ENCODE peak calls at places on chromosome 10, in nine cellular contexts. One of them, this sample, is unnamed.

GRCh38 chr10:59387951-59388431 is 25.6 kb upstream of the FAM13C start:
- DNase-seq in activated naive CD4-positive, alpha-beta T cell treated with Interleukin-2 at 50 U/mL for 16 hours: no peak
- DNase-seq in activated effector memory CD4-positive, alpha-beta T cell treated with anti-CD3 and anti-CD28 coated beads, Interleukin-2, amount 50 U/mL, for 16 hours: no peak
- DNase-seq in ACHN: peak
- DNase-seq in central memory CD4-positive, alpha-beta T cell: no peak
- DNase-seq in sciatic nerve: no peak
- DNase-seq in HCT116: no peak
- DNase-seq in type B pancreatic cell: no peak
- DNase-seq in adrenal gland: peak
- DNase-seq in this sample: no peak

GRCh38 chr10:33084388-33084896 is 126.4 kb upstream of the ITGB1 start:
- DNase-seq in adrenal gland: no peak
- DNase-seq in ACHN: no peak
- DNase-seq in activated effector memory CD4-positive, alpha-beta T cell treated with anti-CD3 and anti-CD28 coated beads, Interleukin-2, amount 50 U/mL, for 16 hours: no peak
- DNase-seq in activated naive CD4-positive, alpha-beta T cell treated with Interleukin-2 at 50 U/mL for 16 hours: no peak
- DNase-seq in sciatic nerve: no peak
- DNase-seq in type B pancreatic cell: no peak
- DNase-seq in HCT116: no peak
- DNase-seq in central memory CD4-positive, alpha-beta T cell: no peak
- DNase-seq in this sample: no peak

GRCh38 chr10:66928000-66928770 is 2.3 kb downstream of the LRRTM3 start:
- DNase-seq in ACHN: no peak
- DNase-seq in type B pancreatic cell: no peak
- DNase-seq in sciatic nerve: peak
- DNase-seq in HCT116: no peak
- DNase-seq in central memory CD4-positive, alpha-beta T cell: no peak
- DNase-seq in activated effector memory CD4-positive, alpha-beta T cell treated with anti-CD3 and anti-CD28 coated beads, Interleukin-2, amount 50 U/mL, for 16 hours: no peak
- DNase-seq in adrenal gland: peak
- DNase-seq in activated naive CD4-positive, alpha-beta T cell treated with Interleukin-2 at 50 U/mL for 16 hours: no peak
- DNase-seq in this sample: no peak

GRCh38 chr10:96532523-96532922 is 18.8 kb upstream of the TLL2 start:
- DNase-seq in activated naive CD4-positive, alpha-beta T cell treated with Interleukin-2 at 50 U/mL for 16 hours: no peak
- DNase-seq in adrenal gland: no peak
- DNase-seq in type B pancreatic cell: no peak
- DNase-seq in ACHN: no peak
- DNase-seq in central memory CD4-positive, alpha-beta T cell: no peak
- DNase-seq in HCT116: no peak
- DNase-seq in activated effector memory CD4-positive, alpha-beta T cell treated with anti-CD3 and anti-CD28 coated beads, Interleukin-2, amount 50 U/mL, for 16 hours: no peak
- DNase-seq in sciatic nerve: no peak
- DNase-seq in this sample: no peak

GRCh38 chr10:98328163-98328562 is 60.2 kb upstream of the LOXL4 start:
- DNase-seq in activated effector memory CD4-positive, alpha-beta T cell treated with anti-CD3 and anti-CD28 coated beads, Interleukin-2, amount 50 U/mL, for 16 hours: no peak
- DNase-seq in central memory CD4-positive, alpha-beta T cell: no peak
- DNase-seq in HCT116: no peak
- DNase-seq in activated naive CD4-positive, alpha-beta T cell treated with Interleukin-2 at 50 U/mL for 16 hours: no peak
- DNase-seq in sciatic nerve: no peak
- DNase-seq in type B pancreatic cell: no peak
- DNase-seq in ACHN: no peak
- DNase-seq in adrenal gland: no peak
- DNase-seq in this sample: no peak

GRCh38 chr10:44981172-44982113 is 2.8 kb upstream of the DEPP1 start:
- DNase-seq in central memory CD4-positive, alpha-beta T cell: no peak
- DNase-seq in activated effector memory CD4-positive, alpha-beta T cell treated with anti-CD3 and anti-CD28 coated beads, Interleukin-2, amount 50 U/mL, for 16 hours: no peak
- DNase-seq in adrenal gland: peak
- DNase-seq in HCT116: peak
- DNase-seq in type B pancreatic cell: no peak
- DNase-seq in sciatic nerve: peak
- DNase-seq in ACHN: peak
- DNase-seq in activated naive CD4-positive, alpha-beta T cell treated with Interleukin-2 at 50 U/mL for 16 hours: no peak
- DNase-seq in this sample: no peak

GRCh38 chr10:75876710-75877109 is 445.3 kb downstream of the LRMDA start:
- DNase-seq in HCT116: no peak
- DNase-seq in sciatic nerve: no peak
- DNase-seq in central memory CD4-positive, alpha-beta T cell: no peak
- DNase-seq in activated effector memory CD4-positive, alpha-beta T cell treated with anti-CD3 and anti-CD28 coated beads, Interleukin-2, amount 50 U/mL, for 16 hours: no peak
- DNase-seq in activated naive CD4-positive, alpha-beta T cell treated with Interleukin-2 at 50 U/mL for 16 hours: no peak
- DNase-seq in type B pancreatic cell: no peak
- DNase-seq in ACHN: no peak
- DNase-seq in adrenal gland: no peak
- DNase-seq in this sample: no peak

GRCh38 chr10:44382131-44382858 is 2.6 kb downstream of the CXCL12 start:
- DNase-seq in type B pancreatic cell: peak
- DNase-seq in HCT116: no peak
- DNase-seq in activated naive CD4-positive, alpha-beta T cell treated with Interleukin-2 at 50 U/mL for 16 hours: no peak
- DNase-seq in adrenal gland: peak
- DNase-seq in sciatic nerve: peak
- DNase-seq in ACHN: no peak
- DNase-seq in central memory CD4-positive, alpha-beta T cell: no peak
- DNase-seq in activated effector memory CD4-positive, alpha-beta T cell treated with anti-CD3 and anti-CD28 coated beads, Interleukin-2, amount 50 U/mL, for 16 hours: peak
- DNase-seq in this sample: no peak

GRCh38 chr10:33653584-33654367 is 319.3 kb upstream of the NRP1 start:
- DNase-seq in type B pancreatic cell: no peak
- DNase-seq in central memory CD4-positive, alpha-beta T cell: no peak
- DNase-seq in ACHN: no peak
- DNase-seq in HCT116: no peak
- DNase-seq in adrenal gland: no peak
- DNase-seq in activated naive CD4-positive, alpha-beta T cell treated with Interleukin-2 at 50 U/mL for 16 hours: no peak
- DNase-seq in sciatic nerve: no peak
- DNase-seq in activated effector memory CD4-positive, alpha-beta T cell treated with anti-CD3 and anti-CD28 coated beads, Interleukin-2, amount 50 U/mL, for 16 hours: no peak
- DNase-seq in this sample: no peak

GRCh38 chr10:48306870-48307531 is 524 bp downstream of the MAPK8 start:
- DNase-seq in sciatic nerve: peak
- DNase-seq in central memory CD4-positive, alpha-beta T cell: no peak
- DNase-seq in adrenal gland: peak
- DNase-seq in activated naive CD4-positive, alpha-beta T cell treated with Interleukin-2 at 50 U/mL for 16 hours: peak
- DNase-seq in HCT116: no peak
- DNase-seq in type B pancreatic cell: peak
- DNase-seq in ACHN: peak
- DNase-seq in activated effector memory CD4-positive, alpha-beta T cell treated with anti-CD3 and anti-CD28 coated beads, Interleukin-2, amount 50 U/mL, for 16 hours: peak
- DNase-seq in this sample: peak

GRCh38 chr10:6348091-6348862 is 145.5 kb downstream of the PFKFB3 start:
- DNase-seq in activated effector memory CD4-positive, alpha-beta T cell treated with anti-CD3 and anti-CD28 coated beads, Interleukin-2, amount 50 U/mL, for 16 hours: peak
- DNase-seq in ACHN: no peak
- DNase-seq in central memory CD4-positive, alpha-beta T cell: peak
- DNase-seq in type B pancreatic cell: no peak
- DNase-seq in HCT116: no peak
- DNase-seq in activated naive CD4-positive, alpha-beta T cell treated with Interleukin-2 at 50 U/mL for 16 hours: peak
- DNase-seq in sciatic nerve: no peak
- DNase-seq in adrenal gland: peak
- DNase-seq in this sample: peak

GRCh38 chr10:9299966-9300365 is 1245.5 kb downstream of the GATA3 start:
- DNase-seq in activated effector memory CD4-positive, alpha-beta T cell treated with anti-CD3 and anti-CD28 coated beads, Interleukin-2, amount 50 U/mL, for 16 hours: no peak
- DNase-seq in type B pancreatic cell: no peak
- DNase-seq in activated naive CD4-positive, alpha-beta T cell treated with Interleukin-2 at 50 U/mL for 16 hours: no peak
- DNase-seq in adrenal gland: no peak
- DNase-seq in HCT116: no peak
- DNase-seq in central memory CD4-positive, alpha-beta T cell: no peak
- DNase-seq in sciatic nerve: no peak
- DNase-seq in ACHN: no peak
- DNase-seq in this sample: no peak

GRCh38 chr10:93080350-93081046 is 6.8 kb downstream of the CYP26A1 start:
- DNase-seq in ACHN: peak
- DNase-seq in central memory CD4-positive, alpha-beta T cell: peak
- DNase-seq in sciatic nerve: peak
- DNase-seq in adrenal gland: peak
- DNase-seq in activated effector memory CD4-positive, alpha-beta T cell treated with anti-CD3 and anti-CD28 coated beads, Interleukin-2, amount 50 U/mL, for 16 hours: peak
- DNase-seq in HCT116: peak
- DNase-seq in type B pancreatic cell: peak
- DNase-seq in activated naive CD4-positive, alpha-beta T cell treated with Interleukin-2 at 50 U/mL for 16 hours: peak
- DNase-seq in this sample: peak

GRCh38 chr10:44366936-44367630 is 17.8 kb downstream of the CXCL12 start:
- DNase-seq in activated naive CD4-positive, alpha-beta T cell treated with Interleukin-2 at 50 U/mL for 16 hours: no peak
- DNase-seq in ACHN: no peak
- DNase-seq in adrenal gland: no peak
- DNase-seq in activated effector memory CD4-positive, alpha-beta T cell treated with anti-CD3 and anti-CD28 coated beads, Interleukin-2, amount 50 U/mL, for 16 hours: no peak
- DNase-seq in sciatic nerve: no peak
- DNase-seq in type B pancreatic cell: no peak
- DNase-seq in HCT116: no peak
- DNase-seq in central memory CD4-positive, alpha-beta T cell: no peak
- DNase-seq in this sample: no peak

GRCh38 chr10:5960070-5960972 is 17.0 kb downstream of the IL15RA start:
- DNase-seq in adrenal gland: no peak
- DNase-seq in activated naive CD4-positive, alpha-beta T cell treated with Interleukin-2 at 50 U/mL for 16 hours: no peak
- DNase-seq in HCT116: no peak
- DNase-seq in type B pancreatic cell: no peak
- DNase-seq in sciatic nerve: peak
- DNase-seq in central memory CD4-positive, alpha-beta T cell: no peak
- DNase-seq in ACHN: no peak
- DNase-seq in activated effector memory CD4-positive, alpha-beta T cell treated with anti-CD3 and anti-CD28 coated beads, Interleukin-2, amount 50 U/mL, for 16 hours: peak
- DNase-seq in this sample: no peak

GRCh38 chr10:71975891-71976725 is 11.9 kb downstream of the CHST3 start:
- DNase-seq in sciatic nerve: no peak
- DNase-seq in central memory CD4-positive, alpha-beta T cell: no peak
- DNase-seq in adrenal gland: peak
- DNase-seq in ACHN: peak
- DNase-seq in activated effector memory CD4-positive, alpha-beta T cell treated with anti-CD3 and anti-CD28 coated beads, Interleukin-2, amount 50 U/mL, for 16 hours: no peak
- DNase-seq in activated naive CD4-positive, alpha-beta T cell treated with Interleukin-2 at 50 U/mL for 16 hours: no peak
- DNase-seq in type B pancreatic cell: no peak
- DNase-seq in HCT116: peak
- DNase-seq in this sample: no peak

GRCh38 chr10:3398825-3399646 is 226.5 kb upstream of the PITRM1 start:
- DNase-seq in HCT116: no peak
- DNase-seq in activated effector memory CD4-positive, alpha-beta T cell treated with anti-CD3 and anti-CD28 coated beads, Interleukin-2, amount 50 U/mL, for 16 hours: no peak
- DNase-seq in adrenal gland: no peak
- DNase-seq in sciatic nerve: peak
- DNase-seq in central memory CD4-positive, alpha-beta T cell: no peak
- DNase-seq in activated naive CD4-positive, alpha-beta T cell treated with Interleukin-2 at 50 U/mL for 16 hours: no peak
- DNase-seq in ACHN: no peak
- DNase-seq in type B pancreatic cell: peak
- DNase-seq in this sample: no peak

GRCh38 chr10:88880287-88881094 is 446 bp downstream of the STAMBPL1 start:
- DNase-seq in ACHN: peak
- DNase-seq in activated naive CD4-positive, alpha-beta T cell treated with Interleukin-2 at 50 U/mL for 16 hours: peak
- DNase-seq in sciatic nerve: peak
- DNase-seq in central memory CD4-positive, alpha-beta T cell: peak
- DNase-seq in type B pancreatic cell: peak
- DNase-seq in HCT116: peak
- DNase-seq in adrenal gland: peak
- DNase-seq in activated effector memory CD4-positive, alpha-beta T cell treated with anti-CD3 and anti-CD28 coated beads, Interleukin-2, amount 50 U/mL, for 16 hours: peak
- DNase-seq in this sample: peak

GRCh38 chr10:114401195-114401741 is 3.0 kb downstream of the AFAP1L2 start:
- DNase-seq in activated effector memory CD4-positive, alpha-beta T cell treated with anti-CD3 and anti-CD28 coated beads, Interleukin-2, amount 50 U/mL, for 16 hours: no peak
- DNase-seq in type B pancreatic cell: no peak
- DNase-seq in ACHN: peak
- DNase-seq in adrenal gland: peak
- DNase-seq in HCT116: no peak
- DNase-seq in activated naive CD4-positive, alpha-beta T cell treated with Interleukin-2 at 50 U/mL for 16 hours: no peak
- DNase-seq in central memory CD4-positive, alpha-beta T cell: no peak
- DNase-seq in sciatic nerve: peak
- DNase-seq in this sample: no peak

GRCh38 chr10:1193561-1193960 is 137.4 kb downstream of the WDR37 start:
- DNase-seq in adrenal gland: no peak
- DNase-seq in HCT116: no peak
- DNase-seq in activated naive CD4-positive, alpha-beta T cell treated with Interleukin-2 at 50 U/mL for 16 hours: no peak
- DNase-seq in sciatic nerve: no peak
- DNase-seq in type B pancreatic cell: no peak
- DNase-seq in activated effector memory CD4-positive, alpha-beta T cell treated with anti-CD3 and anti-CD28 coated beads, Interleukin-2, amount 50 U/mL, for 16 hours: no peak
- DNase-seq in central memory CD4-positive, alpha-beta T cell: no peak
- DNase-seq in ACHN: no peak
- DNase-seq in this sample: no peak

GRCh38 chr10:36738738-36739431 is 386.5 kb upstream of the ANKRD30A start:
- DNase-seq in activated naive CD4-positive, alpha-beta T cell treated with Interleukin-2 at 50 U/mL for 16 hours: no peak
- DNase-seq in type B pancreatic cell: no peak
- DNase-seq in HCT116: no peak
- DNase-seq in central memory CD4-positive, alpha-beta T cell: no peak
- DNase-seq in adrenal gland: no peak
- DNase-seq in activated effector memory CD4-positive, alpha-beta T cell treated with anti-CD3 and anti-CD28 coated beads, Interleukin-2, amount 50 U/mL, for 16 hours: no peak
- DNase-seq in sciatic nerve: no peak
- DNase-seq in ACHN: no peak
- DNase-seq in this sample: no peak

GRCh38 chr10:73614711-73615110 is 23.6 kb upstream of the USP54 start:
- DNase-seq in type B pancreatic cell: no peak
- DNase-seq in adrenal gland: no peak
- DNase-seq in activated naive CD4-positive, alpha-beta T cell treated with Interleukin-2 at 50 U/mL for 16 hours: no peak
- DNase-seq in activated effector memory CD4-positive, alpha-beta T cell treated with anti-CD3 and anti-CD28 coated beads, Interleukin-2, amount 50 U/mL, for 16 hours: no peak
- DNase-seq in ACHN: no peak
- DNase-seq in HCT116: no peak
- DNase-seq in sciatic nerve: no peak
- DNase-seq in central memory CD4-positive, alpha-beta T cell: no peak
- DNase-seq in this sample: no peak

GRCh38 chr10:59771162-59771807 is 18.0 kb upstream of the MRLN start:
- DNase-seq in type B pancreatic cell: no peak
- DNase-seq in sciatic nerve: no peak
- DNase-seq in adrenal gland: no peak
- DNase-seq in central memory CD4-positive, alpha-beta T cell: no peak
- DNase-seq in ACHN: no peak
- DNase-seq in activated naive CD4-positive, alpha-beta T cell treated with Interleukin-2 at 50 U/mL for 16 hours: no peak
- DNase-seq in HCT116: no peak
- DNase-seq in activated effector memory CD4-positive, alpha-beta T cell treated with anti-CD3 and anti-CD28 coated beads, Interleukin-2, amount 50 U/mL, for 16 hours: no peak
- DNase-seq in this sample: no peak

GRCh38 chr10:3853016-3853415 is 68.0 kb upstream of the KLF6 start:
- DNase-seq in type B pancreatic cell: no peak
- DNase-seq in central memory CD4-positive, alpha-beta T cell: no peak
- DNase-seq in sciatic nerve: no peak
- DNase-seq in ACHN: no peak
- DNase-seq in adrenal gland: no peak
- DNase-seq in activated effector memory CD4-positive, alpha-beta T cell treated with anti-CD3 and anti-CD28 coated beads, Interleukin-2, amount 50 U/mL, for 16 hours: no peak
- DNase-seq in activated naive CD4-positive, alpha-beta T cell treated with Interleukin-2 at 50 U/mL for 16 hours: no peak
- DNase-seq in HCT116: no peak
- DNase-seq in this sample: no peak

GRCh38 chr10:46239999-46240683 is 46.7 kb upstream of the ANTXRL start:
- DNase-seq in ACHN: no peak
- DNase-seq in central memory CD4-positive, alpha-beta T cell: no peak
- DNase-seq in type B pancreatic cell: no peak
- DNase-seq in sciatic nerve: no peak
- DNase-seq in activated effector memory CD4-positive, alpha-beta T cell treated with anti-CD3 and anti-CD28 coated beads, Interleukin-2, amount 50 U/mL, for 16 hours: no peak
- DNase-seq in activated naive CD4-positive, alpha-beta T cell treated with Interleukin-2 at 50 U/mL for 16 hours: no peak
- DNase-seq in adrenal gland: no peak
- DNase-seq in HCT116: no peak
- DNase-seq in this sample: no peak

GRCh38 chr10:3099291-3100092 is 32.1 kb downstream of the PFKP start:
- DNase-seq in ACHN: no peak
- DNase-seq in adrenal gland: no peak
- DNase-seq in activated effector memory CD4-positive, alpha-beta T cell treated with anti-CD3 and anti-CD28 coated beads, Interleukin-2, amount 50 U/mL, for 16 hours: no peak
- DNase-seq in type B pancreatic cell: no peak
- DNase-seq in central memory CD4-positive, alpha-beta T cell: no peak
- DNase-seq in sciatic nerve: no peak
- DNase-seq in HCT116: no peak
- DNase-seq in activated naive CD4-positive, alpha-beta T cell treated with Interleukin-2 at 50 U/mL for 16 hours: no peak
- DNase-seq in this sample: no peak

GRCh38 chr10:52778511-52779392 is 6.2 kb upstream of the MBL2 start:
- DNase-seq in central memory CD4-positive, alpha-beta T cell: no peak
- DNase-seq in activated naive CD4-positive, alpha-beta T cell treated with Interleukin-2 at 50 U/mL for 16 hours: no peak
- DNase-seq in activated effector memory CD4-positive, alpha-beta T cell treated with anti-CD3 and anti-CD28 coated beads, Interleukin-2, amount 50 U/mL, for 16 hours: no peak
- DNase-seq in sciatic nerve: no peak
- DNase-seq in type B pancreatic cell: no peak
- DNase-seq in HCT116: peak
- DNase-seq in ACHN: peak
- DNase-seq in adrenal gland: no peak
- DNase-seq in this sample: no peak

GRCh38 chr10:68327889-68328786 is 3.7 kb upstream of the HNRNPH3 start:
- DNase-seq in ACHN: peak
- DNase-seq in activated naive CD4-positive, alpha-beta T cell treated with Interleukin-2 at 50 U/mL for 16 hours: no peak
- DNase-seq in sciatic nerve: no peak
- DNase-seq in type B pancreatic cell: no peak
- DNase-seq in HCT116: peak
- DNase-seq in activated effector memory CD4-positive, alpha-beta T cell treated with anti-CD3 and anti-CD28 coated beads, Interleukin-2, amount 50 U/mL, for 16 hours: no peak
- DNase-seq in adrenal gland: peak
- DNase-seq in central memory CD4-positive, alpha-beta T cell: no peak
- DNase-seq in this sample: no peak

GRCh38 chr10:43739171-43739570 is 90.5 kb upstream of the ZNF32 start:
- DNase-seq in adrenal gland: no peak
- DNase-seq in sciatic nerve: no peak
- DNase-seq in type B pancreatic cell: no peak
- DNase-seq in activated naive CD4-positive, alpha-beta T cell treated with Interleukin-2 at 50 U/mL for 16 hours: no peak
- DNase-seq in central memory CD4-positive, alpha-beta T cell: no peak
- DNase-seq in activated effector memory CD4-positive, alpha-beta T cell treated with anti-CD3 and anti-CD28 coated beads, Interleukin-2, amount 50 U/mL, for 16 hours: no peak
- DNase-seq in ACHN: no peak
- DNase-seq in HCT116: no peak
- DNase-seq in this sample: no peak

GRCh38 chr10:14093735-14094484 is 236.8 kb downstream of the FRMD4A start:
- DNase-seq in type B pancreatic cell: no peak
- DNase-seq in activated naive CD4-positive, alpha-beta T cell treated with Interleukin-2 at 50 U/mL for 16 hours: no peak
- DNase-seq in activated effector memory CD4-positive, alpha-beta T cell treated with anti-CD3 and anti-CD28 coated beads, Interleukin-2, amount 50 U/mL, for 16 hours: no peak
- DNase-seq in ACHN: peak
- DNase-seq in sciatic nerve: no peak
- DNase-seq in adrenal gland: no peak
- DNase-seq in central memory CD4-positive, alpha-beta T cell: no peak
- DNase-seq in HCT116: no peak
- DNase-seq in this sample: no peak

GRCh38 chr10:23157691-23158369 is 34.3 kb upstream of the PTF1A start:
- DNase-seq in HCT116: peak
- DNase-seq in activated naive CD4-positive, alpha-beta T cell treated with Interleukin-2 at 50 U/mL for 16 hours: no peak
- DNase-seq in activated effector memory CD4-positive, alpha-beta T cell treated with anti-CD3 and anti-CD28 coated beads, Interleukin-2, amount 50 U/mL, for 16 hours: no peak
- DNase-seq in sciatic nerve: no peak
- DNase-seq in adrenal gland: peak
- DNase-seq in ACHN: peak
- DNase-seq in type B pancreatic cell: no peak
- DNase-seq in central memory CD4-positive, alpha-beta T cell: no peak
- DNase-seq in this sample: no peak